ENCODE peak calls at places on chromosomes 6 and 20, in four cellular contexts. C is Right ventricle myocardium superior, R is tibial artery, W is iPS-NIHi11. V is an unnamed sample.

GRCh38 chr20:50341050-50341449 is 150.4 kb downstream of the CEBPB start:
- DNase-seq in C (no peak), R (no peak), W (no peak), V (no peak)

GRCh38 chr6:32852844-32853540 is 512 bp downstream of the TAP1 start:
- DNase-seq in C (peak), R (peak), W (no peak), V (no peak)

GRCh38 chr6:121395736-121396135 is 39.7 kb upstream of the GJA1 start:
- DNase-seq in C (no peak), R (no peak), W (no peak), V (no peak)

GRCh38 chr6:164749126-164749758 is 560.2 kb downstream of the C6orf118 start:
- DNase-seq in C (no peak), R (no peak), W (no peak), V (no peak)

GRCh38 chr6:157685596-157686280 is 137.3 kb upstream of the SNX9 start:
- DNase-seq in C (no peak), R (no peak), W (no peak), V (no peak)

GRCh38 chr20:40749985-40750506 is 61.0 kb upstream of the MAFB start:
- DNase-seq in C (no peak), R (peak), W (no peak), V (no peak)

GRCh38 chr20:41387433-41387832 is 20.8 kb upstream of the EMILIN3 start:
- DNase-seq in C (no peak), R (no peak), W (peak), V (no peak)

GRCh38 chr6:57013501-57013900 is 33.0 kb upstream of the KIAA1586 start:
- DNase-seq in C (no peak), R (no peak), W (no peak), V (no peak)

GRCh38 chr6:72620866-72621242 is 1.0 kb upstream of the KCNQ5 start:
- DNase-seq in C (no peak), R (no peak), W (no peak), V (no peak)

GRCh38 chr20:6673071-6673470 is 94.4 kb upstream of the BMP2 start:
- DNase-seq in C (no peak), R (no peak), W (no peak), V (no peak)

GRCh38 chr20:4160761-4161305 is 145.5 kb upstream of the RNF24 start:
- DNase-seq in C (peak), R (no peak), W (peak), V (no peak)

GRCh38 chr20:62627901-62628612 is 14.2 kb upstream of the SLCO4A1 start:
- DNase-seq in C (no peak), R (no peak), W (no peak), V (no peak)

GRCh38 chr6:13931797-13932402 is 7.1 kb downstream of the RNF182 start:
- DNase-seq in C (no peak), R (no peak), W (no peak), V (no peak)

GRCh38 chr20:5691918-5692618 is 58.1 kb upstream of the SHLD1 start:
- DNase-seq in C (no peak), R (no peak), W (no peak), V (no peak)

GRCh38 chr20:60695223-60695622 is 556.8 kb upstream of the CDH4 start:
- DNase-seq in C (no peak), R (no peak), W (no peak), V (no peak)

GRCh38 chr6:56849876-56850275 is 105.0 kb upstream of the BEND6 start:
- DNase-seq in C (no peak), R (no peak), W (peak), V (no peak)

GRCh38 chr6:41071501-41071922 is 644 bp downstream of the OARD1 start:
- DNase-seq in C (peak), R (no peak), W (peak), V (no peak)

GRCh38 chr6:36117639-36118549 is 12.4 kb upstream of the MAPK13 start:
- DNase-seq in C (no peak), R (no peak), W (no peak), V (no peak)

GRCh38 chr6:14373648-14374437 is 256.3 kb downstream of the CD83 start:
- DNase-seq in C (no peak), R (no peak), W (no peak), V (no peak)

GRCh38 chr6:3088446-3088845 is 20.2 kb downstream of the RIPK1 start:
- DNase-seq in C (no peak), R (no peak), W (no peak), V (no peak)

GRCh38 chr20:14055127-14055742 is 59.9 kb downstream of the MACROD2 start:
- DNase-seq in C (no peak), R (no peak), W (peak), V (peak)

GRCh38 chr6:33610779-33611421 is 10.2 kb upstream of the ITPR3 start:
- DNase-seq in C (peak), R (peak), W (no peak), V (no peak)

GRCh38 chr6:1144842-1145755 is 166.8 kb upstream of the FOXQ1 start:
- DNase-seq in C (no peak), R (no peak), W (no peak), V (no peak)

GRCh38 chr20:51389543-51389924 is 153.0 kb downstream of the NFATC2 start:
- DNase-seq in C (no peak), R (no peak), W (no peak), V (no peak)

GRCh38 chr6:129567374-129567773 is 142.6 kb downstream of the ARHGAP18 start:
- DNase-seq in C (no peak), R (no peak), W (peak), V (peak)

GRCh38 chr6:37966801-37967200 is 147.3 kb downstream of the ZFAND3 start:
- DNase-seq in C (no peak), R (no peak), W (no peak), V (no peak)

GRCh38 chr6:45930419-45931059 is 85.1 kb downstream of the CLIC5 start:
- DNase-seq in C (peak), R (peak), W (peak), V (peak)

GRCh38 chr6:816510-817084 is 123.7 kb upstream of the EXOC2 start:
- DNase-seq in C (no peak), R (no peak), W (no peak), V (no peak)

GRCh38 chr6:53294095-53294494 is 54.7 kb downstream of the ELOVL5 start:
- DNase-seq in C (no peak), R (no peak), W (peak), V (peak)

GRCh38 chr20:62997626-62998025 is 9.1 kb downstream of the BHLHE23 start:
- DNase-seq in C (no peak), R (no peak), W (no peak), V (no peak)

GRCh38 chr6:20633566-20634340 is 99.5 kb downstream of the CDKAL1 start:
- DNase-seq in C (no peak), R (no peak), W (no peak), V (no peak)

GRCh38 chr6:6820688-6821238 is 232.2 kb downstream of the LY86 start:
- DNase-seq in C (no peak), R (no peak), W (peak), V (no peak)

GRCh38 chr20:44187054-44187762 is at the start of gene JPH2:
- DNase-seq in C (peak), R (peak), W (peak), V (no peak)

GRCh38 chr20:25065044-25065624 is 7.2 kb upstream of the ACSS1 start:
- DNase-seq in C (no peak), R (peak), W (no peak), V (no peak)

V was measured in HEK293T.